ENCODE peak calls at places on chromosomes 16 and 17, in seven cellular contexts. I is naive thymus-derived CD8-positive, alpha-beta T cell; U is AG08395; J is epithelial cell of esophagus; Z is activated CD4-positive, CD25-positive, alpha-beta regulatory T cell; K is progenitor cell of endocrine pancreas; Q is left colon. P is an unnamed sample.
A peak's percentile ranks its signal among the peaks of the same experiment; 100 is the strongest.

GRCh38 chr17:42188749-42189650 is 3.7 kb upstream of the HCRT start:
- DNase-seq in U (no peak), Q (no peak), J (no peak), Z (no peak), I (no peak), K (no peak), P (no peak)

GRCh38 chr17:38421224-38421841 is 6.9 kb upstream of the ARHGAP23 start:
- DNase-seq in U (peak; percentile 55), Z (no peak), J (no peak), Q (no peak), I (no peak), K (no peak), P (peak; percentile 80)

GRCh38 chr16:85891033-85891775 is 7.8 kb upstream of the IRF8 start:
- DNase-seq in I (no peak), U (no peak), K (no peak), Q (peak; percentile 58), Z (no peak), J (peak; percentile 70), P (no peak)

GRCh38 chr17:43755389-43755875 is 3.2 kb downstream of the SOST start:
- DNase-seq in K (peak; percentile 60), Z (no peak), Q (no peak), U (no peak), J (peak; percentile 43), I (no peak), P (no peak)

GRCh38 chr17:78019367-78019975 is 61.0 kb downstream of the TNRC6C start:
- DNase-seq in I (peak; percentile 34), K (no peak), U (peak; percentile 29), Q (no peak), J (peak; percentile 57), Z (no peak), P (peak; percentile 56)

GRCh38 chr16:85553436-85554113 is 59.5 kb upstream of the GSE1 start:
- DNase-seq in K (peak; percentile 68), J (peak; percentile 42), I (peak; percentile 44), Q (no peak), U (peak; percentile 40), Z (no peak), P (peak; percentile 66)

GRCh38 chr17:45997624-45998023 is 1.4 kb upstream of the STH start:
- DNase-seq in U (peak; percentile 30), Q (no peak), J (no peak), Z (no peak), I (no peak), K (no peak), P (no peak)

GRCh38 chr17:63762106-63763078 is 11.0 kb downstream of the CCDC47 start:
- DNase-seq in I (no peak), Z (no peak), Q (no peak), K (no peak), U (no peak), J (peak; percentile 37), P (no peak)

GRCh38 chr17:68868708-68869107 is 86.5 kb downstream of the ABCA8 start:
- DNase-seq in K (no peak), Z (no peak), Q (no peak), J (no peak), U (no peak), I (no peak), P (no peak)

GRCh38 chr17:19021622-19022083 is 17.1 kb upstream of the FAM83G start:
- DNase-seq in I (peak; percentile 42), U (no peak), K (no peak), J (no peak), Z (peak; percentile 21), Q (no peak), P (no peak)

GRCh38 chr16:610513-611381 is 20.0 kb upstream of the WFIKKN1 start:
- DNase-seq in I (peak; percentile 56), Q (no peak), K (no peak), Z (peak; percentile 33), U (peak; percentile 50), J (peak; percentile 83), P (peak; percentile 84)

GRCh38 chr16:3101841-3102470 is 2.9 kb upstream of the ZSCAN10 start:
- DNase-seq in I (no peak), J (no peak), K (no peak), Q (no peak), Z (no peak), U (no peak), P (no peak)

GRCh38 chr16:2858245-2859025 is 465 bp upstream of the PRSS22 start:
- DNase-seq in I (no peak), U (no peak), Q (peak; percentile 92), J (peak; percentile 78), K (peak; percentile 74), Z (no peak), P (no peak)

GRCh38 chr16:11405331-11406176 is 60.3 kb downstream of the RMI2 start:
- DNase-seq in U (peak; percentile 37), Z (peak; percentile 43), K (no peak), I (peak; percentile 43), Q (no peak), J (peak; percentile 32), P (no peak)

GRCh38 chr16:49674255-49674980 is 181.5 kb downstream of the ZNF423 start:
- DNase-seq in U (peak; percentile 62), J (no peak), Q (no peak), K (no peak), I (no peak), Z (no peak), P (peak; percentile 17)

GRCh38 chr17:4500188-4500565 is 1.5 kb downstream of the SPNS2 start:
- DNase-seq in K (no peak), Q (no peak), I (no peak), J (no peak), U (no peak), Z (no peak), P (no peak)

GRCh38 chr16:81946206-81946605 is 65.1 kb downstream of the SDR42E1 start:
- DNase-seq in U (peak; percentile 47), J (no peak), K (no peak), Q (no peak), Z (no peak), I (no peak), P (peak; percentile 73)

GRCh38 chr16:71347146-71347545 is 11.4 kb upstream of the CALB2 start:
- DNase-seq in J (no peak), I (no peak), K (no peak), Q (no peak), Z (no peak), U (no peak), P (no peak)

GRCh38 chr17:58525239-58525638 is 10.8 kb upstream of the MTMR4 start:
- DNase-seq in I (no peak), J (peak; percentile 62), Z (no peak), Q (no peak), K (no peak), U (peak; percentile 82), P (peak; percentile 51)

GRCh38 chr16:66364117-66364958 is 2.2 kb upstream of the CDH5 start:
- DNase-seq in J (peak; percentile 60), K (no peak), U (peak; percentile 32), Q (peak; percentile 53), I (no peak), Z (no peak), P (no peak)

GRCh38 chr16:4273858-4274291 is 1.1 kb upstream of the TFAP4 start:
- DNase-seq in I (peak; percentile 52), U (no peak), K (no peak), Z (no peak), Q (peak; percentile 50), J (peak; percentile 63), P (peak; percentile 21)

GRCh38 chr17:38728290-38728831 is 1.8 kb upstream of the CISD3 start:
- DNase-seq in Q (no peak), K (no peak), U (no peak), J (no peak), I (peak; percentile 87), Z (no peak), P (no peak)

GRCh38 chr16:20928774-20929411 is 28.3 kb downstream of the LYRM1 start:
- DNase-seq in U (peak; percentile 63), J (no peak), Z (no peak), K (no peak), I (no peak), Q (no peak), P (peak; percentile 68)

GRCh38 chr17:10879110-10879509 is 41.2 kb upstream of the PIRT start:
- DNase-seq in I (no peak), U (no peak), J (peak; percentile 3), Q (peak; percentile 46), K (peak; percentile 31), Z (no peak), P (no peak)

GRCh38 chr17:39676198-39676819 is 8.1 kb downstream of the PNMT start:
- DNase-seq in I (peak; percentile 76), J (peak; percentile 44), U (no peak), K (no peak), Q (peak; percentile 83), Z (no peak), P (no peak)

GRCh38 chr17:70375406-70375805 is 206.1 kb downstream of the KCNJ2 start:
- DNase-seq in I (no peak), Q (no peak), U (no peak), K (no peak), Z (no peak), J (no peak), P (peak; percentile 43)

GRCh38 chr17:77458202-77459017 is 317.6 kb downstream of the SEC14L1 start:
- DNase-seq in J (no peak), I (no peak), K (no peak), Q (no peak), Z (no peak), U (no peak), P (peak; percentile 50)

P was measured in myocyte.